ENCODE peak calls at places on chromosomes 6 and 20, in five cellular contexts. One of them, this sample, is unnamed.

GRCh38 chr20:50027611-50028105 is 44.9 kb downstream of the SNAI1 start:
- DNase-seq in NCI-H510A treated with DMSO at 0.1 percent for 48 hours: no peak
- DNase-seq in testis: no peak
- DNase-seq in WTC11: no peak
- DNase-seq in mesenteric fat pad: no peak
- DNase-seq in this sample: peak

GRCh38 chr6:111032493-111033140 is 50.8 kb downstream of the RPF2 start:
- DNase-seq in NCI-H510A treated with DMSO at 0.1 percent for 48 hours: no peak
- DNase-seq in testis: peak
- DNase-seq in WTC11: no peak
- DNase-seq in mesenteric fat pad: no peak
- DNase-seq in this sample: no peak

GRCh38 chr6:8000080-8001035 is 63.8 kb downstream of the BLOC1S5 start:
- DNase-seq in NCI-H510A treated with DMSO at 0.1 percent for 48 hours: no peak
- DNase-seq in testis: no peak
- DNase-seq in WTC11: no peak
- DNase-seq in mesenteric fat pad: no peak
- DNase-seq in this sample: no peak

GRCh38 chr6:72248621-72249020 is 362.3 kb downstream of the RIMS1 start:
- DNase-seq in NCI-H510A treated with DMSO at 0.1 percent for 48 hours: no peak
- DNase-seq in testis: no peak
- DNase-seq in WTC11: no peak
- DNase-seq in mesenteric fat pad: no peak
- DNase-seq in this sample: no peak

GRCh38 chr6:18424201-18424600 is 37.1 kb downstream of the RNF144B start:
- DNase-seq in NCI-H510A treated with DMSO at 0.1 percent for 48 hours: no peak
- DNase-seq in testis: no peak
- DNase-seq in WTC11: no peak
- DNase-seq in mesenteric fat pad: no peak
- DNase-seq in this sample: no peak

GRCh38 chr6:1940381-1940780 is 305.0 kb downstream of the GMDS start:
- DNase-seq in NCI-H510A treated with DMSO at 0.1 percent for 48 hours: no peak
- DNase-seq in testis: no peak
- DNase-seq in WTC11: no peak
- DNase-seq in mesenteric fat pad: no peak
- DNase-seq in this sample: no peak

GRCh38 chr6:28401172-28401571 is 1.6 kb upstream of the ZSCAN12 start:
- DNase-seq in NCI-H510A treated with DMSO at 0.1 percent for 48 hours: no peak
- DNase-seq in testis: no peak
- DNase-seq in WTC11: no peak
- DNase-seq in mesenteric fat pad: no peak
- DNase-seq in this sample: no peak

GRCh38 chr6:105431226-105431625 is 28.3 kb upstream of the PREP start:
- DNase-seq in NCI-H510A treated with DMSO at 0.1 percent for 48 hours: peak
- DNase-seq in testis: no peak
- DNase-seq in WTC11: no peak
- DNase-seq in mesenteric fat pad: no peak
- DNase-seq in this sample: no peak

GRCh38 chr20:437787-438486 is 24.4 kb downstream of the TBC1D20 start:
- DNase-seq in NCI-H510A treated with DMSO at 0.1 percent for 48 hours: no peak
- DNase-seq in testis: no peak
- DNase-seq in WTC11: no peak
- DNase-seq in mesenteric fat pad: peak
- DNase-seq in this sample: no peak